ENCODE peak calls at places on chromosomes 16 and 17, in six cellular contexts. R is activated CD4-positive, alpha-beta T cell treated with anti-CD3 and anti-CD28 coated beads for 48 hours; I is HFF-Myc; G is T-helper 2 cell; H is memory B cell; A is stimulated activated CD4-positive, alpha-beta T cell treated with anti-CD3 and anti-CD28 coated beads, Interleukin-15, amount 100 ng/mL, for 1 hour. P is an unnamed sample.

GRCh38 chr16:46828943-46829342 is 2.0 kb downstream of the C16orf87 start:
- DNase-seq in G (peak), A (no peak), H (no peak), R (no peak), I (no peak), P (no peak)

GRCh38 chr17:20986767-20987510 is 55.9 kb downstream of the USP22 start:
- DNase-seq in G (no peak), R (no peak), H (no peak), I (no peak), A (no peak), P (no peak)

GRCh38 chr17:79633154-79633553 is 22.3 kb upstream of the RBFOX3 start:
- DNase-seq in H (no peak), G (no peak), A (no peak), I (no peak), R (no peak), P (no peak)

GRCh38 chr17:58096892-58097291 is 13.7 kb downstream of the DYNLL2 start:
- DNase-seq in H (no peak), I (no peak), A (no peak), R (no peak), G (no peak), P (no peak)

GRCh38 chr17:3885970-3886369 is 6.9 kb downstream of the CAMKK1 start:
- DNase-seq in H (no peak), I (no peak), G (no peak), A (no peak), R (no peak), P (no peak)

GRCh38 chr17:44541884-44542581 is 15.3 kb upstream of the FZD2 start:
- DNase-seq in R (no peak), H (no peak), I (no peak), A (no peak), G (no peak), P (no peak)

GRCh38 chr17:75571197-75571884 is 16.3 kb upstream of the MYO15B start:
- DNase-seq in A (no peak), G (peak), H (peak), R (no peak), I (no peak), P (no peak)

GRCh38 chr16:46976550-46976949 is 3.1 kb upstream of the DNAJA2 start:
- DNase-seq in I (no peak), A (no peak), R (no peak), H (no peak), G (peak), P (no peak)

GRCh38 chr17:47949951-47950350 is 7.7 kb downstream of the PRR15L start:
- DNase-seq in R (no peak), I (no peak), G (no peak), A (no peak), H (no peak), P (no peak)

GRCh38 chr17:37293770-37294169 is 82.0 kb upstream of the C17orf78 start:
- DNase-seq in R (no peak), H (no peak), G (no peak), A (no peak), I (no peak), P (no peak)

GRCh38 chr16:74574146-74574545 is 32.8 kb downstream of the GLG1 start:
- DNase-seq in I (no peak), H (no peak), A (no peak), R (no peak), G (no peak), P (no peak)

GRCh38 chr16:83023011-83023410 is 396.2 kb downstream of the CDH13 start:
- DNase-seq in I (no peak), H (no peak), G (no peak), A (no peak), R (no peak), P (no peak)

GRCh38 chr17:58184308-58184985 is 8.1 kb upstream of the EPX start:
- DNase-seq in G (no peak), H (no peak), R (no peak), I (peak), A (no peak), P (no peak)

GRCh38 chr17:48757524-48757961 is 29.0 kb upstream of the HOXB13 start:
- DNase-seq in G (no peak), H (no peak), A (no peak), I (no peak), R (no peak), P (no peak)

GRCh38 chr16:77457046-77457445 is 22.2 kb upstream of the ADAMTS18 start:
- DNase-seq in A (no peak), R (no peak), G (no peak), I (no peak), H (no peak), P (no peak)

GRCh38 chr17:46878055-46878454 is 26.7 kb downstream of the WNT9B start:
- DNase-seq in R (no peak), G (no peak), I (no peak), A (no peak), H (no peak), P (no peak)

GRCh38 chr17:2282297-2282873 is 21.2 kb downstream of the SMG6 start:
- DNase-seq in I (peak), G (peak), A (no peak), H (no peak), R (no peak), P (peak)

GRCh38 chr17:80124351-80124981 is 22.5 kb downstream of the EIF4A3 start:
- DNase-seq in I (no peak), A (no peak), G (peak), H (no peak), R (no peak), P (no peak)

GRCh38 chr17:17542906-17543635 is 46.9 kb upstream of the RASD1 start:
- DNase-seq in A (no peak), R (no peak), I (no peak), H (no peak), G (no peak), P (no peak)

GRCh38 chr16:1460602-1461138 is 14.2 kb downstream of the CLCN7 start:
- DNase-seq in R (no peak), A (no peak), I (no peak), H (no peak), G (no peak), P (no peak)

GRCh38 chr17:43572368-43572980 is 26.3 kb upstream of the ETV4 start:
- DNase-seq in R (peak), I (no peak), A (no peak), H (no peak), G (peak), P (no peak)

GRCh38 chr17:81043725-81044427 is 8.9 kb downstream of the BAIAP2 start:
- DNase-seq in I (no peak), G (no peak), R (no peak), A (no peak), H (no peak), P (no peak)

GRCh38 chr16:84379008-84379730 is 10.8 kb downstream of the ATP2C2 start:
- DNase-seq in A (no peak), I (no peak), G (no peak), R (no peak), H (no peak), P (no peak)

GRCh38 chr17:79042421-79043190 is 18.6 kb downstream of the C1QTNF1 start:
- DNase-seq in A (peak), R (peak), G (peak), I (no peak), H (peak), P (peak)

GRCh38 chr17:19724501-19725420 is 8.4 kb upstream of the SLC47A2 start:
- DNase-seq in R (peak), A (peak), H (peak), I (no peak), G (peak), P (no peak)

P was measured in D721Med.